ENCODE peak calls at places on chromosomes 16 and 17, in ten cellular contexts. C, E, S, L, J, I, B, P, K and F are unnamed samples.

GRCh38 chr17:79944821-79945391 is 90.8 kb downstream of the TBC1D16 start:
- DNase-seq in I (no peak), J (peak; percentile 35), B (no peak), P (no peak), C (no peak), E (no peak), L (no peak), K (no peak), S (peak; percentile 34), F (peak; percentile 48)

GRCh38 chr16:84932691-84933090 is 78.6 kb downstream of the ZDHHC7 start:
- DNase-seq in P (no peak), S (no peak), B (no peak), L (no peak), J (no peak), C (no peak), I (no peak), E (no peak), K (no peak), F (no peak)

GRCh38 chr16:12459401-12459791 is 344.3 kb downstream of the CPPED1 start:
- DNase-seq in B (peak; percentile 83), K (no peak), J (no peak), I (no peak), P (no peak), E (no peak), L (no peak), C (peak; percentile 25), S (no peak), F (no peak)

GRCh38 chr16:30533748-30534367 is 800 bp downstream of the ZNF747 start:
- DNase-seq in I (no peak), L (no peak), B (no peak), J (no peak), S (no peak), E (no peak), K (peak; percentile 16), P (no peak), C (no peak), F (no peak)

GRCh38 chr16:12097523-12098428 is 121.2 kb downstream of the SNX29 start:
- DNase-seq in E (no peak), B (peak; percentile 81), P (peak; percentile 51), K (no peak), C (peak; percentile 54), L (no peak), S (peak; percentile 67), I (no peak), J (no peak), F (no peak)

GRCh38 chr17:82405051-82405450 is 13.1 kb upstream of the HEXD start:
- DNase-seq in K (no peak), P (no peak), C (no peak), E (no peak), B (no peak), J (no peak), S (no peak), L (no peak), I (no peak), F (no peak)

GRCh38 chr17:60134396-60135159 is 15.2 kb upstream of the CA4 start:
- DNase-seq in P (peak; percentile 61), S (peak; percentile 5), C (peak; percentile 57), L (no peak), K (peak; percentile 52), E (no peak), B (no peak), J (no peak), I (no peak), F (peak; percentile 47)

GRCh38 chr17:75239778-75240393 is 21.5 kb downstream of the GGA3 start:
- DNase-seq in C (no peak), B (no peak), L (no peak), K (no peak), S (no peak), I (no peak), P (no peak), J (no peak), E (no peak), F (no peak)

GRCh38 chr16:4686497-4687210 is 6.7 kb upstream of the NUDT16L1 start:
- DNase-seq in S (no peak), I (no peak), E (no peak), L (no peak), B (no peak), C (no peak), P (no peak), K (no peak), J (no peak), F (no peak)

GRCh38 chr16:70399326-70399725 is 39.6 kb downstream of the ST3GAL2 start:
- DNase-seq in E (no peak), B (no peak), L (no peak), C (no peak), I (no peak), K (no peak), J (no peak), S (no peak), P (no peak), F (no peak)

GRCh38 chr16:28192811-28193529 is 18.8 kb downstream of the XPO6 start:
- DNase-seq in L (no peak), J (no peak), C (no peak), P (no peak), I (peak; percentile 65), K (no peak), E (no peak), B (no peak), S (no peak), F (no peak)

GRCh38 chr17:62625184-62625869 is 2.1 kb upstream of the MRC2 start:
- DNase-seq in L (no peak), P (no peak), S (no peak), K (no peak), I (no peak), B (no peak), E (no peak), C (no peak), J (peak; percentile 36), F (no peak)

GRCh38 chr17:34166394-34166793 is 88.7 kb upstream of the CCL2 start:
- DNase-seq in S (no peak), B (peak; percentile 54), E (no peak), I (no peak), L (no peak), K (no peak), P (no peak), J (no peak), C (no peak), F (no peak)

GRCh38 chr17:73711184-73711583 is 66.9 kb upstream of the SDK2 start:
- DNase-seq in J (no peak), S (no peak), B (no peak), E (no peak), P (no peak), L (no peak), K (no peak), I (no peak), C (no peak), F (no peak)

GRCh38 chr16:79386299-79386698 is 214.2 kb downstream of the MAF start:
- DNase-seq in L (no peak), I (no peak), K (no peak), B (no peak), P (no peak), E (no peak), C (no peak), J (no peak), S (no peak), F (no peak)

GRCh38 chr17:77233635-77234334 is 93.0 kb downstream of the SEC14L1 start:
- DNase-seq in J (no peak), L (no peak), S (peak; percentile 80), I (no peak), B (no peak), C (no peak), K (peak; percentile 56), P (peak; percentile 80), E (no peak), F (no peak)

GRCh38 chr16:15972046-15972868 is 22.8 kb downstream of the ABCC1 start:
- DNase-seq in S (no peak), C (no peak), I (no peak), K (peak; percentile 44), P (no peak), E (no peak), B (no peak), J (no peak), L (no peak), F (no peak)

GRCh38 chr17:36940313-36941264 is 3.3 kb downstream of the LHX1 start:
- DNase-seq in P (no peak), L (no peak), J (peak; percentile 62), C (no peak), B (no peak), S (no peak), I (no peak), K (no peak), E (no peak), F (peak; percentile 70)

GRCh38 chr17:17235212-17236174 is 1.5 kb downstream of the FLCN start:
- DNase-seq in S (no peak), L (no peak), J (no peak), P (peak; percentile 9), I (no peak), K (peak; percentile 56), C (no peak), E (no peak), B (peak; percentile 41), F (no peak)

GRCh38 chr17:39229274-39229913 is 3.6 kb upstream of the STAC2 start:
- DNase-seq in K (peak; percentile 50), S (no peak), B (no peak), I (no peak), L (no peak), J (no peak), E (no peak), C (no peak), P (peak; percentile 77), F (peak; percentile 50)

GRCh38 chr16:86452451-86452850 is 57.9 kb upstream of the FOXF1 start:
- DNase-seq in I (no peak), E (no peak), S (no peak), K (no peak), J (no peak), L (no peak), B (no peak), P (no peak), C (no peak), F (no peak)

GRCh38 chr17:73309727-73310555 is 1.9 kb downstream of the CDC42EP4 start:
- DNase-seq in C (no peak), S (no peak), K (peak; percentile 35), I (no peak), P (peak; percentile 45), L (no peak), J (no peak), B (no peak), E (no peak), F (peak; percentile 82)

GRCh38 chr17:75633484-75634375 is 496 bp downstream of the SMIM5 start:
- DNase-seq in P (peak; percentile 92), K (peak; percentile 92), I (peak; percentile 32), J (peak; percentile 98), L (peak; percentile 87), E (peak; percentile 38), B (peak; percentile 87), C (peak; percentile 94), S (peak; percentile 87), F (peak; percentile 97)

GRCh38 chr17:45144199-45145034 is 3.9 kb upstream of the HEXIM1 start:
- DNase-seq in L (no peak), K (no peak), J (peak; percentile 69), P (no peak), S (no peak), B (no peak), I (peak; percentile 20), E (no peak), C (peak; percentile 53), F (peak; percentile 67)

GRCh38 chr16:10318798-10319500 is 66.9 kb upstream of the ATF7IP2 start:
- DNase-seq in C (no peak), E (no peak), P (no peak), S (no peak), B (no peak), I (no peak), J (no peak), L (no peak), K (no peak), F (no peak)